ENCODE peak calls at places on chromosomes 4 and X, in four cellular contexts. L is GM06990, V is NCI-H1417, E is posterior cingulate gyrus. Q is an unnamed sample.

GRCh38 chr4:3701271-3702083 is 64.7 kb upstream of the ADRA2C start:
- DNase-seq in V (peak), L (no peak), E (no peak), Q (no peak)

GRCh38 chr4:154467886-154468285 is 23.7 kb downstream of the DCHS2 start:
- DNase-seq in L (no peak), V (no peak), E (no peak), Q (no peak)

GRCh38 chr4:55807556-55807955 is 12.0 kb upstream of the EXOC1L start:
- DNase-seq in E (no peak), V (peak), L (no peak), Q (no peak)

GRCh38 chr4:170068438-170069128 is 21.2 kb downstream of the AADAT start:
- DNase-seq in L (no peak), E (no peak), V (no peak), Q (no peak)

GRCh38 chrX:38563006-38563405 is 1.7 kb downstream of the TSPAN7 start:
- DNase-seq in V (peak), L (no peak), E (no peak), Q (no peak)

GRCh38 chrX:77949840-77950239 is 19.6 kb downstream of the PGAM4 start:
- DNase-seq in V (no peak), L (no peak), E (no peak), Q (no peak)

GRCh38 chr4:76654796-76655195 is 219.8 kb downstream of the SHROOM3 start:
- DNase-seq in L (no peak), V (no peak), E (no peak), Q (peak)

GRCh38 chr4:182918791-182919302 is 1.7 kb upstream of the DCTD start:
- DNase-seq in L (peak), V (no peak), E (no peak), Q (no peak)

GRCh38 chrX:108447303-108447702 is 7.7 kb downstream of the COL4A5 start:
- DNase-seq in E (no peak), L (no peak), V (no peak), Q (no peak)